ENCODE peak calls at places on chromosomes 3 and 15, in six cellular contexts. One of them, this sample, is unnamed.

GRCh38 chr3:39990532-39990931 is 181.1 kb downstream of the MYRIP start:
- DNase-seq in HEK293T: peak
- DNase-seq in effector memory CD8-positive, alpha-beta T cell: no peak
- DNase-seq in right cardiac atrium: peak
- DNase-seq in NCI-H1694 treated with DMSO at 0.1 percent for 48 hours: no peak
- DNase-seq in neuronal stem cell: peak
- DNase-seq in this sample: peak

GRCh38 chr3:192861972-192862371 is 55.7 kb downstream of the MB21D2 start:
- DNase-seq in effector memory CD8-positive, alpha-beta T cell: no peak
- DNase-seq in HEK293T: no peak
- DNase-seq in right cardiac atrium: no peak
- DNase-seq in NCI-H1694 treated with DMSO at 0.1 percent for 48 hours: no peak
- DNase-seq in neuronal stem cell: no peak
- DNase-seq in this sample: peak

GRCh38 chr15:66046751-66047150 is 177.5 kb downstream of the RAB11A start:
- DNase-seq in NCI-H1694 treated with DMSO at 0.1 percent for 48 hours: no peak
- DNase-seq in effector memory CD8-positive, alpha-beta T cell: no peak
- DNase-seq in neuronal stem cell: no peak
- DNase-seq in HEK293T: no peak
- DNase-seq in right cardiac atrium: no peak
- DNase-seq in this sample: no peak

GRCh38 chr3:43872901-43873300 is 182.2 kb downstream of the ABHD5 start:
- DNase-seq in NCI-H1694 treated with DMSO at 0.1 percent for 48 hours: no peak
- DNase-seq in HEK293T: no peak
- DNase-seq in effector memory CD8-positive, alpha-beta T cell: no peak
- DNase-seq in neuronal stem cell: no peak
- DNase-seq in right cardiac atrium: no peak
- DNase-seq in this sample: no peak

GRCh38 chr15:39133201-39133600 is 447.7 kb upstream of the THBS1 start:
- DNase-seq in NCI-H1694 treated with DMSO at 0.1 percent for 48 hours: no peak
- DNase-seq in effector memory CD8-positive, alpha-beta T cell: no peak
- DNase-seq in right cardiac atrium: no peak
- DNase-seq in HEK293T: no peak
- DNase-seq in neuronal stem cell: no peak
- DNase-seq in this sample: no peak

GRCh38 chr3:64432870-64433269 is 207.6 kb upstream of the PRICKLE2 start:
- DNase-seq in right cardiac atrium: no peak
- DNase-seq in NCI-H1694 treated with DMSO at 0.1 percent for 48 hours: no peak
- DNase-seq in HEK293T: no peak
- DNase-seq in effector memory CD8-positive, alpha-beta T cell: no peak
- DNase-seq in neuronal stem cell: no peak
- DNase-seq in this sample: no peak

GRCh38 chr15:62573856-62574255 is 408.8 kb upstream of the C2CD4B start:
- DNase-seq in HEK293T: no peak
- DNase-seq in right cardiac atrium: no peak
- DNase-seq in NCI-H1694 treated with DMSO at 0.1 percent for 48 hours: no peak
- DNase-seq in effector memory CD8-positive, alpha-beta T cell: no peak
- DNase-seq in neuronal stem cell: no peak
- DNase-seq in this sample: no peak

GRCh38 chr15:37891754-37892368 is 42.6 kb upstream of the TMCO5A start:
- DNase-seq in NCI-H1694 treated with DMSO at 0.1 percent for 48 hours: peak
- DNase-seq in effector memory CD8-positive, alpha-beta T cell: no peak
- DNase-seq in right cardiac atrium: no peak
- DNase-seq in neuronal stem cell: peak
- DNase-seq in HEK293T: peak
- DNase-seq in this sample: no peak

GRCh38 chr15:58558777-58559176 is 127.0 kb downstream of the LIPC start:
- DNase-seq in effector memory CD8-positive, alpha-beta T cell: no peak
- DNase-seq in NCI-H1694 treated with DMSO at 0.1 percent for 48 hours: no peak
- DNase-seq in neuronal stem cell: no peak
- DNase-seq in HEK293T: no peak
- DNase-seq in right cardiac atrium: no peak
- DNase-seq in this sample: no peak

GRCh38 chr3:193207290-193207689 is 33.7 kb upstream of the PLAAT1 start:
- DNase-seq in right cardiac atrium: no peak
- DNase-seq in NCI-H1694 treated with DMSO at 0.1 percent for 48 hours: no peak
- DNase-seq in neuronal stem cell: no peak
- DNase-seq in effector memory CD8-positive, alpha-beta T cell: no peak
- DNase-seq in HEK293T: no peak
- DNase-seq in this sample: no peak

GRCh38 chr3:48966876-48967361 is 23.1 kb upstream of the P4HTM start:
- DNase-seq in HEK293T: no peak
- DNase-seq in NCI-H1694 treated with DMSO at 0.1 percent for 48 hours: no peak
- DNase-seq in neuronal stem cell: no peak
- DNase-seq in right cardiac atrium: no peak
- DNase-seq in effector memory CD8-positive, alpha-beta T cell: no peak
- DNase-seq in this sample: no peak

GRCh38 chr15:93056836-93057235 is 32.2 kb downstream of the RGMA start:
- DNase-seq in NCI-H1694 treated with DMSO at 0.1 percent for 48 hours: no peak
- DNase-seq in neuronal stem cell: no peak
- DNase-seq in effector memory CD8-positive, alpha-beta T cell: no peak
- DNase-seq in right cardiac atrium: no peak
- DNase-seq in HEK293T: no peak
- DNase-seq in this sample: no peak

GRCh38 chr15:48177875-48178611 is at the start of gene MYEF2:
- DNase-seq in neuronal stem cell: peak
- DNase-seq in effector memory CD8-positive, alpha-beta T cell: peak
- DNase-seq in HEK293T: peak
- DNase-seq in right cardiac atrium: peak
- DNase-seq in NCI-H1694 treated with DMSO at 0.1 percent for 48 hours: peak
- DNase-seq in this sample: peak

GRCh38 chr3:72288955-72289707 is 504.2 kb upstream of the PROK2 start:
- DNase-seq in effector memory CD8-positive, alpha-beta T cell: no peak
- DNase-seq in NCI-H1694 treated with DMSO at 0.1 percent for 48 hours: no peak
- DNase-seq in neuronal stem cell: no peak
- DNase-seq in right cardiac atrium: peak
- DNase-seq in HEK293T: no peak
- DNase-seq in this sample: no peak

GRCh38 chr3:44418549-44418948 is 58.9 kb downstream of the ZNF445 start:
- DNase-seq in neuronal stem cell: no peak
- DNase-seq in HEK293T: no peak
- DNase-seq in effector memory CD8-positive, alpha-beta T cell: no peak
- DNase-seq in right cardiac atrium: no peak
- DNase-seq in NCI-H1694 treated with DMSO at 0.1 percent for 48 hours: no peak
- DNase-seq in this sample: no peak

GRCh38 chr3:124478834-124479233 is 251.4 kb upstream of the UMPS start:
- DNase-seq in effector memory CD8-positive, alpha-beta T cell: no peak
- DNase-seq in NCI-H1694 treated with DMSO at 0.1 percent for 48 hours: no peak
- DNase-seq in right cardiac atrium: no peak
- DNase-seq in HEK293T: no peak
- DNase-seq in neuronal stem cell: no peak
- DNase-seq in this sample: no peak

GRCh38 chr3:149443545-149443912 is 31.0 kb upstream of the TM4SF4 start:
- DNase-seq in neuronal stem cell: no peak
- DNase-seq in effector memory CD8-positive, alpha-beta T cell: no peak
- DNase-seq in right cardiac atrium: no peak
- DNase-seq in HEK293T: no peak
- DNase-seq in NCI-H1694 treated with DMSO at 0.1 percent for 48 hours: no peak
- DNase-seq in this sample: no peak

GRCh38 chr3:19901337-19901736 is 32.7 kb downstream of the EFHB start:
- DNase-seq in HEK293T: no peak
- DNase-seq in right cardiac atrium: no peak
- DNase-seq in NCI-H1694 treated with DMSO at 0.1 percent for 48 hours: no peak
- DNase-seq in effector memory CD8-positive, alpha-beta T cell: no peak
- DNase-seq in neuronal stem cell: no peak
- DNase-seq in this sample: no peak